ENCODE peak calls at places on chromosomes 3 and 15, in six cellular contexts. One of them, this sample, is unnamed.
A peak's percentile ranks its signal among the peaks of the same experiment; 100 is the strongest.

GRCh38 chr3:127809211-127809610 is 13.1 kb downstream of the MGLL start:
- DNase-seq in T-helper 17 cell: no peak
- DNase-seq in kidney tubule cell: no peak
- DNase-seq in ACHN: no peak
- DNase-seq in NCI-H226: no peak
- DNase-seq in mucosa of descending colon: no peak
- DNase-seq in this sample: no peak

GRCh38 chr3:169083126-169083525 is 580.4 kb downstream of the MECOM start:
- DNase-seq in ACHN: no peak
- DNase-seq in mucosa of descending colon: no peak
- DNase-seq in NCI-H226: no peak
- DNase-seq in kidney tubule cell: no peak
- DNase-seq in T-helper 17 cell: no peak
- DNase-seq in this sample: no peak

GRCh38 chr3:185677146-185677829 is 91.2 kb downstream of the SENP2 start:
- DNase-seq in kidney tubule cell: peak; percentile 76
- DNase-seq in NCI-H226: peak; percentile 50
- DNase-seq in T-helper 17 cell: no peak
- DNase-seq in ACHN: peak; percentile 67
- DNase-seq in mucosa of descending colon: peak; percentile 75
- DNase-seq in this sample: no peak

GRCh38 chr3:99795573-99795972 is 22.1 kb upstream of the CMSS1 start:
- DNase-seq in mucosa of descending colon: no peak
- DNase-seq in kidney tubule cell: no peak
- DNase-seq in T-helper 17 cell: no peak
- DNase-seq in ACHN: no peak
- DNase-seq in NCI-H226: no peak
- DNase-seq in this sample: no peak

GRCh38 chr3:12379640-12380407 is 91.0 kb downstream of the PPARG start:
- DNase-seq in T-helper 17 cell: no peak
- DNase-seq in NCI-H226: no peak
- DNase-seq in mucosa of descending colon: peak; percentile 44
- DNase-seq in ACHN: no peak
- DNase-seq in kidney tubule cell: no peak
- DNase-seq in this sample: no peak

GRCh38 chr3:129064969-129065726 is 4.6 kb downstream of the GP9 start:
- DNase-seq in ACHN: no peak
- DNase-seq in mucosa of descending colon: peak; percentile 85
- DNase-seq in NCI-H226: no peak
- DNase-seq in T-helper 17 cell: no peak
- DNase-seq in kidney tubule cell: no peak
- DNase-seq in this sample: no peak

GRCh38 chr15:33380406-33380805 is 69.6 kb downstream of the RYR3 start:
- DNase-seq in mucosa of descending colon: no peak
- DNase-seq in T-helper 17 cell: no peak
- DNase-seq in kidney tubule cell: no peak
- DNase-seq in ACHN: no peak
- DNase-seq in NCI-H226: no peak
- DNase-seq in this sample: no peak

GRCh38 chr15:99731336-99732267 is 1.6 kb downstream of the LYSMD4 start:
- DNase-seq in ACHN: no peak
- DNase-seq in NCI-H226: no peak
- DNase-seq in T-helper 17 cell: no peak
- DNase-seq in mucosa of descending colon: no peak
- DNase-seq in kidney tubule cell: no peak
- DNase-seq in this sample: no peak

GRCh38 chr3:52670621-52671521 is 14.8 kb downstream of the PBRM1 start:
- DNase-seq in mucosa of descending colon: no peak
- DNase-seq in ACHN: peak; percentile 98
- DNase-seq in T-helper 17 cell: no peak
- DNase-seq in kidney tubule cell: peak; percentile 100
- DNase-seq in NCI-H226: peak; percentile 89
- DNase-seq in this sample: no peak

GRCh38 chr3:191329654-191330308 is 545 bp downstream of the UTS2B start:
- DNase-seq in ACHN: peak; percentile 42
- DNase-seq in NCI-H226: no peak
- DNase-seq in kidney tubule cell: peak; percentile 55
- DNase-seq in mucosa of descending colon: peak; percentile 70
- DNase-seq in T-helper 17 cell: no peak
- DNase-seq in this sample: peak; percentile 86

GRCh38 chr3:9143180-9143579 is 106.3 kb downstream of the SRGAP3 start:
- DNase-seq in mucosa of descending colon: no peak
- DNase-seq in kidney tubule cell: no peak
- DNase-seq in ACHN: no peak
- DNase-seq in NCI-H226: no peak
- DNase-seq in T-helper 17 cell: no peak
- DNase-seq in this sample: no peak

GRCh38 chr15:40936709-40937666 is 7.8 kb downstream of the DLL4 start:
- DNase-seq in T-helper 17 cell: no peak
- DNase-seq in mucosa of descending colon: no peak
- DNase-seq in kidney tubule cell: peak; percentile 36
- DNase-seq in NCI-H226: peak; percentile 47
- DNase-seq in ACHN: no peak
- DNase-seq in this sample: peak; percentile 56

GRCh38 chr15:92869977-92870644 is 30.0 kb upstream of the CHD2 start:
- DNase-seq in ACHN: peak; percentile 43
- DNase-seq in T-helper 17 cell: no peak
- DNase-seq in NCI-H226: peak; percentile 38
- DNase-seq in mucosa of descending colon: no peak
- DNase-seq in kidney tubule cell: peak; percentile 29
- DNase-seq in this sample: no peak

GRCh38 chr15:58203537-58203936 is 65.4 kb downstream of the AQP9 start:
- DNase-seq in T-helper 17 cell: no peak
- DNase-seq in ACHN: no peak
- DNase-seq in mucosa of descending colon: no peak
- DNase-seq in kidney tubule cell: no peak
- DNase-seq in NCI-H226: peak; percentile 38
- DNase-seq in this sample: no peak

GRCh38 chr15:78457101-78457500 is 19.1 kb downstream of the IREB2 start:
- DNase-seq in mucosa of descending colon: no peak
- DNase-seq in kidney tubule cell: peak; percentile 30
- DNase-seq in NCI-H226: no peak
- DNase-seq in T-helper 17 cell: no peak
- DNase-seq in ACHN: no peak
- DNase-seq in this sample: no peak

GRCh38 chr15:41877631-41878354 is 16.1 kb downstream of the SPTBN5 start:
- DNase-seq in mucosa of descending colon: no peak
- DNase-seq in ACHN: no peak
- DNase-seq in NCI-H226: no peak
- DNase-seq in kidney tubule cell: no peak
- DNase-seq in T-helper 17 cell: no peak
- DNase-seq in this sample: peak; percentile 60

GRCh38 chr3:153097213-153097612 is 64.8 kb upstream of the RAP2B start:
- DNase-seq in mucosa of descending colon: no peak
- DNase-seq in T-helper 17 cell: no peak
- DNase-seq in kidney tubule cell: no peak
- DNase-seq in NCI-H226: no peak
- DNase-seq in ACHN: no peak
- DNase-seq in this sample: no peak

This sample was measured in left lung.